ENCODE peak calls at places on chromosomes 11 and 22, in seven cellular contexts. One of them, this sample, is unnamed. For H3K4me1, the result is how much of the 10 kb centered on the place peaks cover.

GRCh38 chr11:19982761-19983495 is 177.3 kb downstream of the DBX1 start:
- DNase-seq in right atrium auricular region: no peak
- DNase-seq in PC-3: no peak
- DNase-seq in neural progenitor cell: no peak
- DNase-seq in tibial artery: no peak
- DNase-seq in body of pancreas: no peak
- DNase-seq in left lung: no peak
- DNase-seq in this sample: no peak

GRCh38 chr22:39458443-39459083 is 1.8 kb downstream of the MGAT3 start:
- DNase-seq in right atrium auricular region: no peak
- DNase-seq in PC-3: no peak
- DNase-seq in neural progenitor cell: no peak
- DNase-seq in tibial artery: no peak
- DNase-seq in body of pancreas: no peak
- DNase-seq in left lung: no peak
- DNase-seq in this sample: no peak

GRCh38 chr11:3164540-3165151 is 464 bp downstream of the OSBPL5 start:
- DNase-seq in right atrium auricular region: no peak
- DNase-seq in PC-3: no peak
- DNase-seq in neural progenitor cell: peak
- DNase-seq in tibial artery: no peak
- DNase-seq in body of pancreas: no peak
- DNase-seq in left lung: peak
- DNase-seq in this sample: no peak

GRCh38 chr22:25919452-25919851 is 177.5 kb downstream of the MYO18B start:
- DNase-seq in right atrium auricular region: no peak
- DNase-seq in PC-3: no peak
- DNase-seq in neural progenitor cell: no peak
- DNase-seq in tibial artery: no peak
- DNase-seq in body of pancreas: no peak
- DNase-seq in left lung: no peak
- DNase-seq in this sample: no peak

GRCh38 chr11:22730319-22730718 is 63.9 kb downstream of the GAS2 start:
- DNase-seq in right atrium auricular region: no peak
- DNase-seq in PC-3: peak
- DNase-seq in neural progenitor cell: peak
- DNase-seq in tibial artery: no peak
- DNase-seq in body of pancreas: peak
- DNase-seq in left lung: no peak
- DNase-seq in this sample: peak

GRCh38 chr11:76674517-76675400 is 4.2 kb upstream of the LRRC32 start:
- DNase-seq in right atrium auricular region: no peak
- DNase-seq in PC-3: no peak
- DNase-seq in neural progenitor cell: peak
- DNase-seq in tibial artery: no peak
- DNase-seq in body of pancreas: no peak
- DNase-seq in left lung: peak
- DNase-seq in this sample: no peak

GRCh38 chr22:46618667-46619066 is 1.5 kb upstream of the GRAMD4 start:
- DNase-seq in right atrium auricular region: no peak
- DNase-seq in PC-3: no peak
- DNase-seq in neural progenitor cell: no peak
- DNase-seq in tibial artery: no peak
- DNase-seq in body of pancreas: no peak
- DNase-seq in left lung: peak
- DNase-seq in this sample: no peak

GRCh38 chr11:110921742-110922200 is 209.5 kb upstream of the ARHGAP20 start:
- DNase-seq in right atrium auricular region: no peak
- DNase-seq in PC-3: no peak
- DNase-seq in neural progenitor cell: peak
- DNase-seq in tibial artery: no peak
- DNase-seq in body of pancreas: peak
- DNase-seq in left lung: no peak
- DNase-seq in this sample: peak

GRCh38 chr11:13224324-13224723 is 53.3 kb upstream of the BMAL1 start:
- DNase-seq in right atrium auricular region: no peak
- DNase-seq in PC-3: no peak
- DNase-seq in neural progenitor cell: no peak
- DNase-seq in tibial artery: no peak
- DNase-seq in body of pancreas: no peak
- DNase-seq in left lung: no peak
- DNase-seq in this sample: no peak

GRCh38 chr11:117426297-117426685 is 98.6 kb downstream of the CEP164 start:
- DNase-seq in right atrium auricular region: no peak
- DNase-seq in PC-3: peak
- DNase-seq in neural progenitor cell: peak
- DNase-seq in tibial artery: peak
- DNase-seq in body of pancreas: peak
- DNase-seq in left lung: peak
- DNase-seq in this sample: peak

GRCh38 chr22:33006955-33007318 is 51.2 kb downstream of the SYN3 start:
- DNase-seq in right atrium auricular region: no peak
- DNase-seq in PC-3: no peak
- DNase-seq in neural progenitor cell: no peak
- DNase-seq in tibial artery: no peak
- DNase-seq in body of pancreas: no peak
- DNase-seq in left lung: no peak
- DNase-seq in this sample: no peak

GRCh38 chr22:45970709-45971388 is 6.1 kb downstream of the WNT7B start:
- DNase-seq in right atrium auricular region: no peak
- DNase-seq in PC-3: no peak
- DNase-seq in neural progenitor cell: peak
- DNase-seq in tibial artery: no peak
- DNase-seq in body of pancreas: no peak
- DNase-seq in left lung: peak
- DNase-seq in this sample: peak

GRCh38 chr11:121352301-121352891 is 59.8 kb downstream of the SC5D start:
- DNase-seq in right atrium auricular region: no peak
- DNase-seq in PC-3: no peak
- DNase-seq in neural progenitor cell: no peak
- DNase-seq in tibial artery: no peak
- DNase-seq in body of pancreas: no peak
- DNase-seq in left lung: no peak
- DNase-seq in this sample: no peak

GRCh38 chr11:109033627-109034340 is 368.9 kb downstream of the DDX10 start:
- DNase-seq in right atrium auricular region: no peak
- DNase-seq in PC-3: peak
- DNase-seq in neural progenitor cell: no peak
- DNase-seq in tibial artery: no peak
- DNase-seq in body of pancreas: no peak
- DNase-seq in left lung: no peak
- DNase-seq in this sample: no peak

GRCh38 chr11:16347928-16348685 is 8.2 kb downstream of the SOX6 start:
- DNase-seq in right atrium auricular region: no peak
- DNase-seq in PC-3: no peak
- DNase-seq in neural progenitor cell: no peak
- DNase-seq in tibial artery: no peak
- DNase-seq in body of pancreas: no peak
- DNase-seq in left lung: no peak
- DNase-seq in this sample: no peak

GRCh38 chr22:41833369-41834004 is 582 bp downstream of the SREBF2 start:
- DNase-seq in right atrium auricular region: peak
- DNase-seq in PC-3: peak
- DNase-seq in neural progenitor cell: peak
- DNase-seq in tibial artery: peak
- DNase-seq in body of pancreas: peak
- DNase-seq in left lung: peak
- DNase-seq in this sample: peak

GRCh38 chr11:13289081-13289480 is 11.5 kb downstream of the BMAL1 start:
- DNase-seq in right atrium auricular region: no peak
- DNase-seq in PC-3: peak
- DNase-seq in neural progenitor cell: peak
- DNase-seq in tibial artery: no peak
- DNase-seq in body of pancreas: no peak
- DNase-seq in left lung: no peak
- DNase-seq in this sample: peak

GRCh38 chr11:121451982-121452608 is at the start of gene SORL1:
- DNase-seq in right atrium auricular region: peak
- DNase-seq in PC-3: peak
- DNase-seq in neural progenitor cell: peak
- DNase-seq in tibial artery: peak
- DNase-seq in body of pancreas: peak
- DNase-seq in left lung: peak
- DNase-seq in this sample: peak

DNA sequence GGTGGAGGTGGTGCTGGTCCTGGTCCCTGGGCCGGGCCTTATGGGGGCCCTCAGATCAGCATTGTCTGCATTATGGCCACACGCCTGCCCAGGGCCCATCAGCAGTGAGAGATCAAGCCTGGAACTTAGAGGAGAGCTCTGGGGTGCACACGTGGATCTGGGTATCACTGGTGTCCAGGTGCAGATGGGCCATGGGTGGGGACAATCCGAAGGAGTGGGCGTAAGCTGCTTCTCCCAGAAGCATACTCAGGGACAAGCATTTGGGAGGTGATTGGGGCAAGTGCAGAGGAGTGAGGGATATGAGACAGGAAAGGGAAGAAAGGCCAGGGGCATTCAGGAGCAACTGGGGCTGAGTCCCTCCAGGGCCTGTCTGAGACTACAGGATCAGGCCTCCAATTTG is 84.3 kb downstream of the CSNK2A3 start:
- DNase-seq in right atrium auricular region: no peak
- DNase-seq in PC-3: no peak
- DNase-seq in neural progenitor cell: no peak
- DNase-seq in tibial artery: no peak
- DNase-seq in body of pancreas: no peak
- DNase-seq in left lung: no peak
- DNase-seq in this sample: no peak
- H3K4me1 ChIP-seq in right atrium auricular region: under half
- H3K4me1 ChIP-seq in PC-3: under half
- H3K4me1 ChIP-seq in neural progenitor cell: under half
- H3K4me1 ChIP-seq in tibial artery: under half
- H3K4me1 ChIP-seq in body of pancreas: under half
- H3K4me1 ChIP-seq in left lung: under half
- H3K4me1 ChIP-seq in this sample: under half

DNA sequence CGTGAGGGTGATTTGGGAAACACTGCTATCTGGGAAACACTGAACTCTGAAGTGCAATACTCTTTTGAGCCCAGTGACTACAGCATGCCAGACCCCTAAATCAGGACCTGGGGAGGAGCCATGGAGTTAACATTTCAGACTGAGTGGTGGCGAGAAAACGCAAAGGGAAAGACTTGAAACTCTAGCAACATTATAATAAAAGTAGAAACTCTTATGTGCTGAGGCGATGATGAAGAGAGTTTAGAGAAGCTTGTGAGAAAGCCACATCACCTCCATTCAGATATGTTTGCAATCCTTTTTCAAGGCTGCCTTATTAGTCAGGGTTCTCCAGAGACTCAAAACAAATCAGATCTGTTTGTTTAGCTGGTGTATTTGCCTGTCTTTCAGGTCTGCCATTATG is 1.9 kb downstream of the FEN1 start:
- DNase-seq in right atrium auricular region: no peak
- DNase-seq in PC-3: no peak
- DNase-seq in neural progenitor cell: no peak
- DNase-seq in tibial artery: no peak
- DNase-seq in body of pancreas: no peak
- DNase-seq in left lung: no peak
- DNase-seq in this sample: no peak
- H3K27ac ChIP-seq in right atrium auricular region: no peak
- H3K27ac ChIP-seq in PC-3: no peak
- H3K27ac ChIP-seq in neural progenitor cell: no peak
- H3K27ac ChIP-seq in tibial artery: no peak
- H3K27ac ChIP-seq in body of pancreas: no peak
- H3K27ac ChIP-seq in left lung: no peak
- H3K27ac ChIP-seq in this sample: no peak

DNA sequence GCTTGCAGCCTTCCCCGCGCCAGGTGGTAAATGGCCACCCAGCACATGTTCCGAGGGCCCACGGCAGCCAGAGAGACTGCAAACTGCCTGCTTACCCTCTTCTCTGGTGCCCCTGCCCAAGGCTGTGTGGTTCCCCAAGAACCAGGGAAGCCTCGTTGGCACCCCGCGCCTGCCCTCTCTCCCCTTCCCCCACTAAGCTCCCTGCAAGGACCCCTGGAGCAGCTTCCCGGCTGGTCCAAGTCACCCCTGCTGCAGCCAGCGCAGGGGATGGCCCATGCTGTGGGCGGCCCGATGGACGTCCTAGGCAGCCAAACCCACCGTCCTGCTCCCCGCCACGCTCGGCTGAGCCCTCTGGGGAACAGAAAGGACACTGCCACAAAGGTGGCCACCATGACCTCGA is 30.2 kb downstream of the MACROD1 start:
- DNase-seq in right atrium auricular region: no peak
- DNase-seq in PC-3: no peak
- DNase-seq in neural progenitor cell: no peak
- DNase-seq in tibial artery: no peak
- DNase-seq in body of pancreas: no peak
- DNase-seq in left lung: peak
- DNase-seq in this sample: no peak
- H3K4me1 ChIP-seq in right atrium auricular region: under half
- H3K4me1 ChIP-seq in PC-3: under half
- H3K4me1 ChIP-seq in neural progenitor cell: under half
- H3K4me1 ChIP-seq in tibial artery: under half
- H3K4me1 ChIP-seq in body of pancreas: under half
- H3K4me1 ChIP-seq in left lung: under half
- H3K4me1 ChIP-seq in this sample: under half

GRCh38 chr11:83020942-83021779 is 50.5 kb downstream of the RAB30 start:
- DNase-seq in right atrium auricular region: no peak
- DNase-seq in PC-3: no peak
- DNase-seq in neural progenitor cell: no peak
- DNase-seq in tibial artery: no peak
- DNase-seq in body of pancreas: no peak
- DNase-seq in left lung: no peak
- DNase-seq in this sample: no peak
- H3K27ac ChIP-seq in right atrium auricular region: no peak
- H3K27ac ChIP-seq in PC-3: no peak
- H3K27ac ChIP-seq in neural progenitor cell: no peak
- H3K27ac ChIP-seq in tibial artery: no peak
- H3K27ac ChIP-seq in body of pancreas: no peak
- H3K27ac ChIP-seq in left lung: no peak
- H3K27ac ChIP-seq in this sample: no peak

DNA sequence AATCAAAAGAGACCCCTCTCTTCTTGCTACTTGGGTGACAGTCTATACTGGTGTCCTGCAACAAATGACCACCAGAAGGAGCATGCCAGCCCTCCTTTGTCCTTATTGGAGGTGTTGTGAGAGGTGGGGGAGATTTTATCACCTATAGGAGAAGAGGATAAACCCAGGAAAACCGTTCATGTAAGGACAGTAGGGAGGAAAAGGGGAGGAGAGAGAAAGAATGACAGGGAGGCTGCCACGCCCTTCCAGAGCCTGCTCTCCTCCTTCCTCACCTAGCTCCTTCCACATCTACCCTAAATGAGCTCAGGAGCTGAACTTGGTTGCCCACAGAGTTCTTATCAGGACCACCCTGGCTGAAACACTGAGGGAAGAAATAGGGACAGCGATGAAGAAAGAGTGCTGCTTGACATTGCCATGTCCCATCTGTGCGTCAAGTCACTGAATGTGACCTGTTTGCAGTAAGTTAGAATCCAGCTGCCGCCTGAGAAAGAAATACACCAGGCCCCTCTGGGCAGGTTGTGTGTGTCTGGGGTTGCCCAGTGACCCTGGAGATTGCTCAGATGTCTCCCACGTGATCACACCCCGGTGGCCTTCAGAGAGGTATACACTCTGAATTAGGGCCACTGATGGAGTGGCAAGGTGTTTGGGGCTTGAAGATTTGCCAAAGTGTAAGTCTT is 40.4 kb upstream of the ETS1 start:
- DNase-seq in right atrium auricular region: peak
- DNase-seq in PC-3: no peak
- DNase-seq in neural progenitor cell: no peak
- DNase-seq in tibial artery: no peak
- DNase-seq in body of pancreas: no peak
- DNase-seq in left lung: no peak
- DNase-seq in this sample: no peak
- H3K4me1 ChIP-seq in right atrium auricular region: under half
- H3K4me1 ChIP-seq in PC-3: under half
- H3K4me1 ChIP-seq in neural progenitor cell: under half
- H3K4me1 ChIP-seq in tibial artery: under half
- H3K4me1 ChIP-seq in body of pancreas: under half
- H3K4me1 ChIP-seq in left lung: under half
- H3K4me1 ChIP-seq in this sample: under half

GRCh38 chr11:62603771-62604170 is 2.1 kb upstream of the MTA2 start:
- DNase-seq in right atrium auricular region: no peak
- DNase-seq in PC-3: no peak
- DNase-seq in neural progenitor cell: no peak
- DNase-seq in tibial artery: no peak
- DNase-seq in body of pancreas: no peak
- DNase-seq in left lung: no peak
- DNase-seq in this sample: no peak
- H3K27ac ChIP-seq in right atrium auricular region: no peak
- H3K27ac ChIP-seq in PC-3: no peak
- H3K27ac ChIP-seq in neural progenitor cell: no peak
- H3K27ac ChIP-seq in tibial artery: peak
- H3K27ac ChIP-seq in body of pancreas: no peak
- H3K27ac ChIP-seq in left lung: no peak
- H3K27ac ChIP-seq in this sample: no peak

This sample was measured in cardiac muscle cell.